ENCODE peak calls at places on chromosomes 12 and 14, in ten cellular contexts. F, J, O, W, L, A, X, I, U and T are unnamed samples. For H3K36me3 and H3K4me1, the result is how much of the 10 kb centered on the place peaks cover.

GRCh38 chr12:127750076-127750840 is 516.7 kb upstream of the TMEM132C start:
- DNase-seq in F (no peak), J (no peak), O (no peak), W (no peak), L (no peak), A (no peak), X (no peak), I (no peak), U (no peak), T (no peak)

GRCh38 chr14:81886588-81886987 is 352.9 kb upstream of the SEL1L start:
- DNase-seq in F (no peak), J (no peak), O (no peak), W (no peak), L (no peak), A (no peak), X (no peak), I (no peak), U (no peak), T (no peak)

GRCh38 chr14:77133718-77134338 is 7.8 kb downstream of the ZDHHC22 start:
- DNase-seq in F (no peak), J (peak), O (peak), W (peak), L (peak), A (no peak), X (peak), I (peak), U (no peak), T (peak)

GRCh38 chr12:62297321-62297720 is 37.1 kb downstream of the USP15 start:
- DNase-seq in F (no peak), J (no peak), O (no peak), W (no peak), L (no peak), A (no peak), X (no peak), I (no peak), U (no peak), T (no peak)

GRCh38 chr14:28767239-28767850 is 758 bp downstream of the FOXG1 start:
- DNase-seq in F (no peak), J (no peak), O (no peak), W (no peak), L (no peak), A (no peak), X (no peak), I (no peak), U (no peak), T (no peak)

GRCh38 chr12:56785141-56785865 is 22.2 kb downstream of the HSD17B6 start:
- DNase-seq in F (no peak), J (no peak), O (no peak), W (no peak), L (no peak), A (no peak), X (no peak), I (no peak), U (no peak), T (no peak)

GRCh38 chr14:102029956-102030355 is 56.9 kb downstream of the HSP90AA1 start:
- DNase-seq in F (no peak), J (no peak), O (peak), W (peak), L (no peak), A (no peak), X (no peak), I (no peak), U (no peak), T (no peak)

GRCh38 chr14:50871223-50871622 is 630 bp upstream of the ABHD12B start:
- DNase-seq in F (no peak), J (no peak), O (no peak), W (no peak), L (no peak), A (no peak), X (peak), I (no peak), U (no peak), T (no peak)

GRCh38 chr12:11822071-11822818 is 172.8 kb downstream of the ETV6 start:
- DNase-seq in F (no peak), J (no peak), O (peak), W (no peak), L (peak), A (no peak), X (peak), I (no peak), U (no peak), T (no peak)

GRCh38 chr14:48023881-48024280 is 348.5 kb upstream of the MDGA2 start:
- DNase-seq in F (no peak), J (no peak), O (no peak), W (peak), L (no peak), A (no peak), X (no peak), I (no peak), U (no peak), T (no peak)
- H3K36me3 ChIP-seq in F (under half), J (under half), O (under half), W (under half), L (under half), A (under half), X (under half), I (under half), U (under half), T (under half)

GRCh38 chr12:109452489-109452888 is 24.6 kb downstream of the KCTD10 start:
- DNase-seq in F (no peak), J (no peak), O (no peak), W (no peak), L (no peak), A (no peak), X (no peak), I (no peak), U (no peak), T (no peak)
- H3K4me1 ChIP-seq in F (under half), J (under half), O (under half), W (under half), L (under half), A (under half), X (under half), I (under half), U (under half), T (under half)

DNA sequence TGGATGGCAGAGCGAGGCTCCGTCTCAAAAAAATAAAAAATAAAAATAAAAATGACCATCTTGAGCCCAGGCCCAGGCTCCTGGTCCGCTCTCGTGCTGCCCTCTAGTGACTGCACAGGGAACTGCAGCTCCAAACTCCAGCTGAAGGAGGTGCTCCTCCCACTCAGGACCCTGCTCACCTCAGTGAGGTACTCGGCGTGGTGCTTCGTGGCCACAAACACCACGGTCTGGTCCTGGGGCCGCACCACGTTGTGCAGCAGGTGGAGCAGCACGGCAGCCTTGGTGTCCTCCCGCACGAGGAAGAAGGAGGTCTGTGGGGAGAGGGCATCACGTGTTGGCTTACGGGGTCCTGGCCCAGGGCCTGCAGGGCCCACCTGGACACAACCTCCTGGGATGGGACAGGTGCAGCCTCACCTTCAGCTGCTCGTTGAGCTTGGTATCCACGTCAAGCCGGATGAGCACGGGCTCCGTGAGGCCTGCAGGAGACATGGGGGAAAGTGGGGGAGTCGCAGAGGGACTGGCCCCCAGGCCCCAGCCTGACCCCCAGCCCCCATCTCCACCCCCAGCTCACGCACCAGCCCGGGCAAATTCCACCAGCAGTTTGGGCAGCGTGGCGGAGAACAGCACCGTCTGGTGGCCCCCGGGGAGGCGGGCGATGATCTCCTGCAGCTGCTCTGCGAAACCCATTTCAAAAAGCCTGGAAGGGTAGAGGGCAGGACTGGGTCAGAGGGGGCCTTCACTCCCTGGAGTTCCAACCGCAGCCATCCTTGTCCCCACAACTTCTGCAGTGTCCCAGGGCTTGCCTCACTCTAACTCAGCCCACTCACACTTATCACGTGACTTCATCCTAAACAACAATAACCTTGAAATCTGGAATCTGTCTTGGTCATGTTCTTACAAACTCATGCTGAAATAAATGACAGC is 10.6 kb downstream of the DDX54 start:
- DNase-seq in F (peak), J (peak), O (peak), W (peak), L (peak), A (no peak), X (peak), I (no peak), U (peak), T (no peak)
- H3K36me3 ChIP-seq in F (under half), J (half or more), O (half or more), W (under half), L (half or more), A (half or more), X (under half), I (half or more), U (half or more), T (half or more)

DNA sequence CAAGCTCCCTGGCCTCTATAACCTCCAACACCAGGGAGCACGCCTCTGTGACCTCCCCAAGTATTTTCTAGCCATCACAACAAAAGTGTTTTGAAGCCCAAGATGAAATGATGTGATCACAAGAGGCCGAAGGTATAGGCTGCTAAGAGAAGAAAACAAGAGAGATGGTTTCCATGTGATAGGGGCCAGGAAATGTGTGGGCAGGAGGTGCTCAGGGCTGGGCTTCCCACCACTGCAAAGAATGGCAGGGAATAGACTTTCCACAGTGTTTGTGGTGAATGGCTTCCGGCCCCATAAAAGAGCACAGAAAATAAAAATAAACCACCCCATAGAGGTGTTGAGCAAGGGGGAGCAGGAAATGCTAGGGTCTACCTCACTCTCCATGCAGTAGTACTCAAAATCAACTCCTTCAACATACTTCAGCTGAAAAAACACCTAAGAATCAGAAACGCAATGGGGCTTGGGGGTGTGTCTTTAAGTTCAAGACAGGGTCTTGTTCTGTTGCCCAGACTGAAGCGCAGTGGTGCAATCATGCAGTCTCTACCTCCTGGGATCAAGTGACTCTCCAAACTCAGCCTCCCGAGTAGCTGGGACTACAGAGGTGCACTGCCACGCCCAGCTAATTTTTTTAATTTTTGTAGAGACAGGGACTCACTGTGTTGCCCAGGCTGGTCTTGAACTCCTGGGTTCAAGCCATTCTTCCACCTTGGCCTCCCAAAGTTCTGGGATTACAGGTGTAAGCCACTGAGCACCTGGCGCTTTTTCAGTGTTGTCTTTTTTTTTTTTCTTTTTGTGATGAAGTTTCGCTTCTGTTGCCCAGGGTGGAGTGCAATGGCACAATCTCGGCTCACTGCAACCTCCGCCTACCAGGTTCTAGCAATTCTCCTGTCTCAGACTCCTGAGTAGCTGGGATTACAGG is 27.1 kb downstream of the DAD1 start:
- DNase-seq in F (no peak), J (peak), O (no peak), W (peak), L (peak), A (no peak), X (peak), I (no peak), U (no peak), T (no peak)
- H3K4me1 ChIP-seq in F (under half), J (half or more), O (under half), W (under half), L (half or more), A (under half), X (under half), I (under half), U (under half), T (under half)

GRCh38 chr12:68745376-68745903 is 536 bp upstream of the SLC35E3 start:
- DNase-seq in F (no peak), J (no peak), O (no peak), W (no peak), L (no peak), A (no peak), X (no peak), I (no peak), U (no peak), T (no peak)

GRCh38 chr12:68743416-68743815 is 2.6 kb upstream of the SLC35E3 start:
- DNase-seq in F (no peak), J (no peak), O (no peak), W (no peak), L (no peak), A (no peak), X (no peak), I (no peak), U (no peak), T (no peak)

DNA sequence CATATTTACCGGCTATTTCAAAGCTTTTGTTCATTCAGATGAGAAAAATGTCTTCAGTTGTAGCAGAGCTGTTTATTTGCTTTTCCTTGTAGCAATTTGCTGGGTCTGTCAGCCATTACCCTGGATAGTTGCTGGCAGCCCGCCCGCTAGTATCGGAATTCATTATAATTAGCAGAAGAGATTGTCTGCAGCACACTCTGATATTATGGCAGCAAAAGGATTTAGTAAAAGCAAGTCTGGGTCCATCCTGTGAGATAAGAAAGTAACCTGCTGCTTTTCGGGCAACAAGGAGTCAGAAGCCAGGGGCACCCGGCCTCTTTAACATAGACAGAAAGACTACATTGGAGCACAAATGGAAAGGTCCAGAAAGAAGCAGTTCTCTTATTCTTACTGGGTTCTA is 6.1 kb upstream of the SLC35E3 start:
- DNase-seq in F (no peak), J (no peak), O (no peak), W (no peak), L (no peak), A (no peak), X (no peak), I (no peak), U (no peak), T (no peak)
- H3K36me3 ChIP-seq in F (under half), J (under half), O (under half), W (under half), L (under half), A (under half), X (under half), I (under half), U (under half), T (under half)

GRCh38 chr12:110538869-110539622 is 36.9 kb downstream of the RAD9B start:
- DNase-seq in F (no peak), J (no peak), O (no peak), W (no peak), L (no peak), A (no peak), X (peak), I (no peak), U (no peak), T (no peak)
- H3K4me1 ChIP-seq in F (under half), J (under half), O (under half), W (under half), L (under half), A (under half), X (under half), I (under half), U (half or more), T (under half)

GRCh38 chr14:34797747-34798583 is 77.2 kb downstream of the BAZ1A start:
- DNase-seq in F (no peak), J (no peak), O (no peak), W (peak), L (no peak), A (no peak), X (no peak), I (no peak), U (no peak), T (peak)
- H3K36me3 ChIP-seq in F (under half), J (half or more), O (under half), W (under half), L (under half), A (under half), X (under half), I (under half), U (half or more), T (half or more)